ENCODE peak calls at places on chromosomes 7 and 10, in five cellular contexts. V is Peyer's patch, F is adrenal gland, M is dorsolateral prefrontal cortex, O is BJ. H is an unnamed sample.
A peak's percentile ranks its signal among the peaks of the same experiment; 100 is the strongest.

GRCh38 chr7:142894886-142895593 is 9.5 kb upstream of the TRPV6 start:
- DNase-seq in V (no peak), F (no peak), M (no peak), O (no peak), H (no peak)

GRCh38 chr7:136067277-136067676 is 90.1 kb upstream of the MTPN start:
- DNase-seq in V (no peak), F (no peak), M (no peak), O (no peak), H (no peak)

GRCh38 chr7:98250789-98251188 is 1.2 kb downstream of the TECPR1 start:
- DNase-seq in V (peak; percentile 55), F (no peak), M (no peak), O (no peak), H (no peak)

GRCh38 chr10:3452683-3453388 is 280.3 kb upstream of the PITRM1 start:
- DNase-seq in V (no peak), F (no peak), M (no peak), O (peak; percentile 78), H (no peak)

GRCh38 chr10:86630079-86630478 is 24.3 kb upstream of the OPN4 start:
- DNase-seq in V (no peak), F (no peak), M (no peak), O (no peak), H (no peak)

GRCh38 chr10:50431118-50431517 is 179.8 kb upstream of the ASAH2 start:
- DNase-seq in V (no peak), F (no peak), M (no peak), O (peak; percentile 40), H (no peak)

GRCh38 chr10:116720241-116721047 is 21.9 kb downstream of the HSPA12A start:
- DNase-seq in V (no peak), F (no peak), M (no peak), O (no peak), H (no peak)

GRCh38 chr10:118692911-118693310 is 61.9 kb downstream of the CACUL1 start:
- DNase-seq in V (no peak), F (no peak), M (no peak), O (peak; percentile 92), H (no peak)

GRCh38 chr10:93030409-93030808 is 30.2 kb upstream of the CYP26C1 start:
- DNase-seq in V (no peak), F (no peak), M (no peak), O (peak; percentile 62), H (no peak)

GRCh38 chr7:87948371-87948770 is 14.3 kb downstream of the ADAM22 start:
- DNase-seq in V (no peak), F (no peak), M (no peak), O (no peak), H (no peak)

GRCh38 chr7:96205665-96206064 is 116.2 kb downstream of the SLC25A13 start:
- DNase-seq in V (no peak), F (no peak), M (no peak), O (no peak), H (no peak)

GRCh38 chr7:54069843-54070242 is 472.3 kb upstream of the VSTM2A start:
- DNase-seq in V (no peak), F (no peak), M (no peak), O (no peak), H (no peak)

GRCh38 chr10:124559372-124560132 is 97.9 kb downstream of the LHPP start:
- DNase-seq in V (no peak), F (no peak), M (no peak), O (no peak), H (no peak)

GRCh38 chr7:95396136-95397032 is at the start of gene PON3:
- DNase-seq in V (peak; percentile 62), F (no peak), M (no peak), O (no peak), H (no peak)

GRCh38 chr7:139807009-139807408 is 22.1 kb upstream of the TBXAS1 start:
- DNase-seq in V (no peak), F (no peak), M (no peak), O (no peak), H (no peak)

GRCh38 chr7:104772405-104772821 is 241.6 kb upstream of the KMT2E start:
- DNase-seq in V (no peak), F (no peak), M (no peak), O (no peak), H (no peak)

GRCh38 chr7:104761892-104762291 is 252.1 kb upstream of the KMT2E start:
- DNase-seq in V (no peak), F (no peak), M (no peak), O (no peak), H (no peak)

GRCh38 chr7:104767826-104768536 is 246.0 kb upstream of the KMT2E start:
- DNase-seq in V (no peak), F (no peak), M (no peak), O (no peak), H (no peak)

DNA sequence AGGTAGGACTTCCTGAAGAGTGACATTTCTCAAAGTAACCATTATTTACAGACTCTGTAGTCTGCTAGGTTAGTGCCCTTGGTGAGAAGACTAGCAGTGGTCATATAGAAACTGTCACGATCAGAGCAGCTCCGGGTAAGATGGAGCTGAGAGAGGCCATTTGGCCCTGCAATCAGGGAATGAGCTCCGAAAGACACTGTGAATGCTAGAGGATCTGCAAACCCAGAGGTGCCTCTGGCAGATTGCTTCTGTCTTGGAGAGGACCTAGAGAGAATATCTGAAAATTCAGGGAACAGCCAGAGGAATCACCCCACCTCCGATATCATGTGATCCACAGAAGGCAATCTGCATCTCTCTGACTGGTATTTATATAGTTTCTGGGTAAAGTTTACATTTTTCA is 246.9 kb upstream of the KMT2E start:
- DNase-seq in V (no peak), F (no peak), M (no peak), O (no peak), H (no peak)
- H3K27me3 ChIP-seq in V (no peaks in the 10 kb centered on the region), F (no peaks in the 10 kb centered on the region), M (no peaks in the 10 kb centered on the region), O (no peaks in the 10 kb centered on the region), H (no peaks in the 10 kb centered on the region)

DNA sequence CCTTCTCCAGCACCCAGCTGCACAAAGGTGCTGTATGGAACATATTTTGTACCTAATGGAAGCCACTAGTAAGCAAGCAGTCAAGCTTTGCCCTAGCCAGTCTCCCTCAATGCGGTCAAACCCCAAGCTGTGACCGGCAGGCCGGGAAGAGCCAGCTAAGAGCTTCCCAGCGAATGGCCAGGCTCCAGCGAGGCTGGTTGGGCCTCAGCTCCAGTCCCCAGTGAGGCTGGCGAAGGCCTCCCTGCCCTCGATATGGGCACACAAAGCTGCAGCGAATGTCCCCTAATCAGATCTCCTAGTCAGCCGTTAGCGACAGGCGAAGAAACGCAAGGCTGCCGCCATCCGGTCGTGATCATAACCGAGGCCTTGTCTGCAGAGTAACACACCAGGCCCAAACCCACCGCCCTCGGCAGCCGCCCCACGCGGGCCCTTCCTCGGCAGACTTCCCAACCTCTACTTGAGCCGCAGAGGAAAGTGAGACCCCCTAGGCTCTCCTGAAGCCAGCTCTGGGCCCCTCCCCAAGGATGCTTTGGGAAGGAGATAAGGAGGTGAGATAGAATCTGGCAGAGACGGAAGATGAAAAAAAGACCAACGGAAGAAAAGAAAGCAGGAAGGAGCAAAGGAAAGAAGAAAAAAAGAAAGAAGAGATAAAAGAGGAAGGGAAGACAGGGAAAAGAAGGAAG is 3.1 kb upstream of the HOXA9 start:
- DNase-seq in V (peak; percentile 82), F (no peak), M (no peak), O (no peak), H (no peak)
- H3K27me3 ChIP-seq in V (no peaks in the 10 kb centered on the region), F (peaks cover 61% of the 10 kb centered on the region), M (peaks cover 82% of the 10 kb centered on the region), O (no peaks in the 10 kb centered on the region), H (peaks cover 14% of the 10 kb centered on the region)

DNA sequence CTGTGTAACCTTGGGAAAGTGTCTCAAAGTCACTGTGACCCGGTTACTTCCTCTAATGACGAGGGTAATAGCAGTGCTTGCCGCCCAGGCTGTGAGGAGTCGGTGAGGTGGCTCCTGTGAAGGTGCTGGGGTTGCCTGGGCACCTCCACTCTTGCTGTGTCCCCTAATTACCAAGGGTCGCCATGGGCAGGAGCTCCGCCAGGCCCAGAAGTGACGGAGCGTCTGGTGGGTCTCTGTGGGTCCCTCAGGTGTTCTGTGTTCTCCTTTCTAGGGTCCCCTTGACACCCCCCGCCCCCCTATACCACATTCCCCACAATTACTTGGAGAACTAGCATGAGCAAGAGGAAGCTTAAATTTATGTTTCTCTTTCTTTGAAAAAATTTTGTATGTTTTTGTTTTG is 161.5 kb downstream of the WDR37 start:
- DNase-seq in V (peak; percentile 19), F (no peak), M (peak; percentile 28), O (no peak), H (no peak)
- H3K27me3 ChIP-seq in V (no peaks in the 10 kb centered on the region), F (no peaks in the 10 kb centered on the region), M (no peaks in the 10 kb centered on the region), O (no peaks in the 10 kb centered on the region), H (no peaks in the 10 kb centered on the region)

DNA sequence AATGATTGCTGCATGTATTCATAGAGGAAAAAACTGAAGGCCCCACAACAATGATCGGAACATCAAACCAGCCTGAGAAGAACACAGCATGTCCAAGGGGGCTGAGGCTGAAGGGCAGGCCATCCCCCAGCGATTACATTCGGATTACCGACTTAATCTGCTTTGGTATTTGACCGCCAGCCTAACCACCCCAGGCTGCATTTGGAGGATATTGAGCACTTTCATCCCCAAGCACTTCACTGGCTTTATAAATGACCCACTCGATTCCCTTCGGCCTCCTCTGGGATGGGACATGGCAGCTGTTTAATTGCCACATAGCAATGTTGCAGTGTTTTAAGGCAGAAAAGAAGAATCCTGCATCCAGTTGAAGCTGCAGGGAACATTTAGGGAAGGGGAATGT is 8.9 kb downstream of the DPCD start:
- DNase-seq in V (no peak), F (no peak), M (no peak), O (no peak), H (no peak)
- H3K27me3 ChIP-seq in V (no peaks in the 10 kb centered on the region), F (no peaks in the 10 kb centered on the region), M (no peaks in the 10 kb centered on the region), O (no peaks in the 10 kb centered on the region), H (no peaks in the 10 kb centered on the region)

DNA sequence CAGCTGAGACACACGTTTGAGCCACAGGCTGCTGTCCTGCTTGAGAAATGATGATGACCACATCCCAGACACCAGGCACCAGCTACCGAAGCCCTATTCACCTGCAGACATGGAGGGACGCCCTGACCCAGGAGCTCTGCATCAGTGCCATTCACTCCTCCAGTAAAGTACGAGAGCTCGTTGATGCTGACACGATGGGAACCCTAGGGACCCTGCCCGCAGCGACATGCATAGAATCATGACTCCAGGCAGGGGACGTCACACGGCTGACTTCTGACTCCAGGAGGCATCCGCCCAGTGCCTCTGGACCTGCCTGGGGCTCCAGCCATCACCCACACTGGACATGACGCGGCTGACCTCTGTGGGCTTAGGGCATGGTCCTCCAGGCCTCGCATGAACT is 129.9 kb downstream of the ADARB2 start:
- DNase-seq in V (no peak), F (no peak), M (no peak), O (no peak), H (no peak)
- H3K27me3 ChIP-seq in V (no peaks in the 10 kb centered on the region), F (no peaks in the 10 kb centered on the region), M (no peaks in the 10 kb centered on the region), O (no peaks in the 10 kb centered on the region), H (no peaks in the 10 kb centered on the region)